ENCODE peak calls at places on chromosomes 5 and 9, in six cellular contexts. D is HCT116, E is A549, Z is adrenal gland, J is stomach, V is endothelial cell of umbilical vein. B is an unnamed sample.

GRCh38 chr5:179378441-179379271 is 33.4 kb upstream of the ADAMTS2 start:
- DNase-seq in V (no peak), E (no peak), J (no peak), Z (no peak), D (no peak), B (no peak)

GRCh38 chr5:126988021-126988569 is 42.3 kb downstream of the MARCHF3 start:
- DNase-seq in V (peak; percentile 91), J (no peak), D (no peak), Z (no peak), E (no peak), B (no peak)

GRCh38 chr9:88011005-88011766 is 36.9 kb upstream of the CDK20 start:
- DNase-seq in J (no peak), D (no peak), Z (peak; percentile 53), V (no peak), E (peak; percentile 19), B (peak; percentile 58)

GRCh38 chr9:79685576-79685975 is 113.8 kb downstream of the TLE4 start:
- DNase-seq in D (no peak), V (no peak), J (no peak), E (no peak), Z (no peak), B (no peak)

GRCh38 chr5:97135868-97136267 is 6.5 kb downstream of the LIX1 start:
- DNase-seq in Z (no peak), E (no peak), D (no peak), V (no peak), J (no peak), B (no peak)

GRCh38 chr5:58751222-58751621 is 168.3 kb downstream of the RAB3C start:
- DNase-seq in D (peak; percentile 13), Z (no peak), E (peak; percentile 13), J (no peak), V (peak; percentile 82), B (no peak)

GRCh38 chr9:38048319-38048969 is 20.6 kb downstream of the SHB start:
- DNase-seq in J (no peak), Z (no peak), D (no peak), E (no peak), V (no peak), B (no peak)

GRCh38 chr5:60333103-60333502 is 366.9 kb downstream of the DEPDC1B start:
- DNase-seq in Z (no peak), J (no peak), E (no peak), D (no peak), V (no peak), B (no peak)

GRCh38 chr9:91483835-91484234 is 60.2 kb upstream of the NFIL3 start:
- DNase-seq in J (no peak), D (no peak), Z (no peak), V (no peak), E (no peak), B (no peak)

GRCh38 chr9:129175825-129176633 is 2.0 kb downstream of the IER5L start:
- DNase-seq in Z (peak; percentile 82), E (peak; percentile 95), D (peak; percentile 89), V (peak; percentile 84), J (peak; percentile 90), B (peak; percentile 84)

GRCh38 chr5:133311171-133311570 is 259.4 kb downstream of the HSPA4 start:
- DNase-seq in Z (no peak), D (no peak), J (peak; percentile 52), E (no peak), V (no peak), B (no peak)

GRCh38 chr9:127966416-127967150 is 14.2 kb downstream of the EEIG1 start:
- DNase-seq in V (peak; percentile 14), E (no peak), Z (no peak), D (no peak), J (peak; percentile 72), B (no peak)

GRCh38 chr5:122415030-122415429 is 103.0 kb downstream of the SNCAIP start:
- DNase-seq in J (no peak), Z (no peak), V (no peak), E (no peak), D (no peak), B (no peak)

GRCh38 chr5:178587793-178588611 is 2.2 kb downstream of the COL23A1 start:
- DNase-seq in E (no peak), Z (no peak), V (no peak), D (no peak), J (no peak), B (no peak)

GRCh38 chr9:116842658-116843057 is 155.6 kb downstream of the TRIM32 start:
- DNase-seq in J (no peak), V (no peak), Z (no peak), E (no peak), D (no peak), B (no peak)

GRCh38 chr5:73812457-73812856 is 186.5 kb downstream of the ARHGEF28 start:
- DNase-seq in E (no peak), D (no peak), Z (no peak), V (no peak), J (no peak), B (no peak)
- H3K4me3 ChIP-seq in E (no peak overlapping the region), D (no peak overlapping the region), Z (no peak overlapping the region), V (no peak overlapping the region), J (no peak overlapping the region), B (no peak overlapping the region)

GRCh38 chr9:124658165-124659017 is 112.7 kb downstream of the NR6A1 start:
- DNase-seq in E (peak; percentile 97), V (peak; percentile 95), Z (peak; percentile 64), D (peak; percentile 93), J (peak; percentile 59), B (peak; percentile 65)
- TF ChIP-seq POLR2A in E (peak; percentile 77), V (peak; percentile 99), Z (peak; percentile 83), D (peak; percentile 90), J (no peak), B (no peak)

GRCh38 chr5:113276493-113276892 is 158.3 kb downstream of the TSSK1B start:
- DNase-seq in V (no peak), D (no peak), E (no peak), Z (no peak), J (no peak), B (no peak)

GRCh38 chr5:113271753-113272454 is 162.9 kb downstream of the TSSK1B start:
- DNase-seq in V (peak; percentile 43), D (no peak), E (no peak), Z (no peak), J (no peak), B (no peak)

GRCh38 chr5:113273949-113274348 is 160.8 kb downstream of the TSSK1B start:
- DNase-seq in D (no peak), Z (no peak), E (no peak), V (no peak), J (no peak), B (no peak)

GRCh38 chr5:113276001-113276400 is 158.8 kb downstream of the TSSK1B start:
- DNase-seq in D (no peak), E (no peak), Z (no peak), V (no peak), J (no peak), B (no peak)

GRCh38 chr5:113274836-113275414 is 159.9 kb downstream of the TSSK1B start:
- DNase-seq in Z (no peak), V (peak; percentile 62), E (no peak), J (no peak), D (no peak), B (no peak)
- H3K4me3 ChIP-seq in Z (no peak overlapping the region), V (no peak overlapping the region), E (no peak overlapping the region), J (no peak overlapping the region), D (no peak overlapping the region), B (no peak overlapping the region)

GRCh38 chr9:113590991-113591898 is 127.7 kb downstream of the RGS3 start:
- DNase-seq in D (no peak), J (peak; percentile 88), V (peak; percentile 79), Z (peak; percentile 91), E (peak; percentile 77), B (peak; percentile 91)
- TF ChIP-seq POLR2A in D (no peak), J (no peak), V (no peak), Z (no peak), E (no peak), B (no peak)

DNA sequence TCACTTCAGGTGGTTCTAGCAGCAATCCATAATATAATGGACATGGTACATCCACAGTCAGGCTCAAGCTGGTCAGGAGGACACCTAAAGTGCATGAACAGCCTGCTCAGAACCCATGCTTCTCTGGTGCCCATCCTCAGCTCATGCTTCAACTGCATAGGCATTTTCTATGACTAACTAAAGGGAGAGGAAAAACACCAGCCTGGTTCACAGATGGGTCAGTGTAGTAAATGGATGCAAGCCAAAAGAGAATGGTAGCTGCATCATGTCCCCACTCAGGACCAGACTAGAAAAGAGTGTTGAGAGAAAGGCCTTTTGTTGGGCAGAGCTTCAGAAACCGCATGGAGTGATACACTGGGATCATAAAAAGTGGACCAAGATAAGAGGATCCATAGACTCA is 556.6 kb downstream of the TLE1 start:
- DNase-seq in E (no peak), J (no peak), Z (no peak), V (no peak), D (no peak), B (no peak)
- H3K4me3 ChIP-seq in E (no peak overlapping the region), J (no peak overlapping the region), Z (no peak overlapping the region), V (no peak overlapping the region), D (no peak overlapping the region), B (no peak overlapping the region)

DNA sequence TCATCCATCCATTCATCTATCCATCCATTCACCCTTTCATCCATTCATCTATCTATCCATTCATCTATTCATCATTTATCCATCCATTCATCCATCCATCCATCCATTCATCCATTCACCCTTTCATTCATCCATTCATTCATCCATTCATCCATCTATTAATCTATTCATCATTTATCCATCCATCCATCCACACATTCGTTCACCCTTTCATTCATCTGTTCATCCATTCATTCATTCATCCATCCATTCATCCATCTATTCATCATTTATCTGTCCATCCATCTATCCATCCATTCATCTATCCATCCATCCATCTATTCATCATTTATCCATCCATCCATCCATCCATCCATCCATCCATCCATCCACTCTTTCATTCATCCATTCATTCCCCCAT is 33.9 kb upstream of the FCN2 start:
- DNase-seq in J (no peak), E (no peak), Z (no peak), D (no peak), V (no peak), B (no peak)
- TF ChIP-seq POLR2A in J (no peak), E (no peak), Z (no peak), D (no peak), V (no peak), B (no peak)

DNA sequence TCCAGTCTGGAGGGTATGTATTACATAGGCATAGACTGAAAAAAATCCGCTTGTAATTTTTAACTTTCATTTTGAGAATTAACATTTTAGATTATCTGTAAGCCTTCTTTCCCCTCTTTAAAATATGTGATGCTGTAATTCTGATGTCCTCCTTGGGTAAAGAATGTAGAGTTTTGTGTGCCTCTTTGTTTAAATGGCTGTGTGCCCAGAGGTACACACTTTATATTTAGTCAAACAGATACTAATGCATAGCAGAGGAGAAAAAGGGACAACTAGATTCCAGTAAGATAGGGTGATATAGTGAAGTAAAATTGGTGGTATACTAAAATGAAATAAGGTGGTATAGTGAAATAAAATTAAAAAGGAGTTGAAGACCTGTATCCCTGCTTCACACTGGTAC is 1.3 kb downstream of the FBXO38 start:
- DNase-seq in Z (no peak), V (no peak), J (no peak), D (no peak), E (no peak), B (no peak)
- H3K4me3 ChIP-seq in Z (no peak overlapping the region), V (no peak overlapping the region), J (peak overlapping the region; percentile 84), D (peak overlapping the region; percentile 85), E (peak overlapping the region; percentile 92), B (no peak overlapping the region)

B was measured in testis.